ENCODE peak calls at places on chromosomes 1 and 21, in eight cellular contexts. Y is BJ, N is Peyer's patch, V is left lung, K is tibial artery, E is thoracic aorta, A is GM23248, Z is stomach. U is an unnamed sample. For H3K27me3, the result is how much of the 10 kb centered on the place peaks cover.

GRCh38 chr21:33199516-33200217 is 30.1 kb upstream of the IFNAR2 start:
- DNase-seq in N (no peak), V (no peak), Z (peak), K (peak), Y (peak), E (peak), A (peak), U (peak)

GRCh38 chr1:8472668-8473067 is 154.8 kb downstream of the SLC45A1 start:
- DNase-seq in N (no peak), K (no peak), Y (no peak), Z (no peak), A (no peak), E (no peak), V (no peak), U (no peak)

GRCh38 chr1:173365341-173365740 is 111.8 kb upstream of the PRDX6 start:
- DNase-seq in A (no peak), N (no peak), V (no peak), E (no peak), K (no peak), Z (no peak), Y (no peak), U (no peak)

GRCh38 chr1:8061210-8061609 is 35.1 kb upstream of the ERRFI1 start:
- DNase-seq in Z (peak), N (no peak), E (no peak), Y (peak), A (peak), V (no peak), K (peak), U (no peak)

GRCh38 chr1:1058921-1059493 is 15.1 kb downstream of the RNF223 start:
- DNase-seq in Y (no peak), E (no peak), V (no peak), A (peak), K (no peak), Z (no peak), N (peak), U (no peak)

GRCh38 chr1:245996806-245997205 is 510.3 kb downstream of the SMYD3 start:
- DNase-seq in Z (no peak), N (no peak), K (no peak), V (no peak), E (no peak), A (no peak), Y (no peak), U (no peak)

GRCh38 chr1:162133566-162133965 is 64.1 kb downstream of the NOS1AP start:
- DNase-seq in E (no peak), V (no peak), Z (no peak), N (no peak), Y (peak), A (no peak), K (no peak), U (no peak)

GRCh38 chr1:178180405-178180804 is 86.5 kb downstream of the RASAL2 start:
- DNase-seq in Z (no peak), V (no peak), A (no peak), N (no peak), Y (no peak), E (no peak), K (no peak), U (no peak)

GRCh38 chr1:38622197-38622596 is 237.4 kb downstream of the RRAGC start:
- DNase-seq in Z (no peak), E (no peak), Y (no peak), N (no peak), K (no peak), A (no peak), V (no peak), U (no peak)

GRCh38 chr1:60972841-60973364 is 109.5 kb upstream of the NFIA start:
- DNase-seq in V (no peak), Y (peak), K (no peak), Z (no peak), N (no peak), E (no peak), A (peak), U (no peak)

GRCh38 chr1:115114308-115114707 is 25.0 kb upstream of the TSPAN2 start:
- DNase-seq in Z (no peak), V (no peak), A (peak), Y (no peak), N (no peak), E (no peak), K (no peak), U (no peak)

GRCh38 chr1:185017338-185017737 is 28.0 kb upstream of the RNF2 start:
- DNase-seq in N (no peak), Y (peak), V (no peak), E (no peak), Z (no peak), K (no peak), A (peak), U (no peak)

GRCh38 chr1:61121631-61122030 is 39.3 kb downstream of the NFIA start:
- DNase-seq in Z (no peak), N (no peak), E (no peak), Y (no peak), A (peak), K (no peak), V (no peak), U (no peak)

GRCh38 chr1:219385786-219386427 is 212.2 kb downstream of the LYPLAL1 start:
- DNase-seq in N (no peak), E (no peak), A (peak), K (no peak), Y (no peak), V (no peak), Z (no peak), U (no peak)

GRCh38 chr1:52306227-52307006 is 59.6 kb downstream of the CC2D1B start:
- DNase-seq in K (no peak), Z (no peak), V (no peak), N (no peak), A (no peak), E (no peak), Y (no peak), U (no peak)

GRCh38 chr21:34536311-34536710 is 24.3 kb upstream of the KCNE1 start:
- DNase-seq in V (no peak), K (no peak), Z (no peak), E (no peak), A (no peak), N (no peak), Y (no peak), U (no peak)

GRCh38 chr1:236151739-236152424 is 9.5 kb downstream of the GPR137B start:
- DNase-seq in Y (no peak), A (no peak), K (no peak), Z (no peak), N (no peak), E (no peak), V (no peak), U (no peak)

GRCh38 chr1:157147906-157148717 is 9.9 kb upstream of the ETV3 start:
- DNase-seq in V (no peak), E (no peak), Z (no peak), Y (no peak), A (no peak), K (no peak), N (no peak), U (no peak)

GRCh38 chr1:170530972-170531757 is 801 bp upstream of the GORAB start:
- DNase-seq in A (peak), E (no peak), V (peak), K (peak), Y (no peak), N (no peak), Z (no peak), U (no peak)

GRCh38 chr1:93907718-93908117 is 1.5 kb downstream of the GCLM start:
- DNase-seq in A (peak), K (no peak), Y (no peak), N (no peak), V (no peak), E (no peak), Z (no peak), U (no peak)

GRCh38 chr1:103513720-103514119 is 11.8 kb upstream of the RNPC3 start:
- DNase-seq in V (no peak), Z (no peak), E (no peak), A (peak), Y (no peak), N (no peak), K (no peak), U (no peak)

GRCh38 chr1:238360474-238360873 is 469.8 kb upstream of the ZP4 start:
- DNase-seq in E (no peak), Y (no peak), A (no peak), N (no peak), K (no peak), Z (no peak), V (no peak), U (no peak)

GRCh38 chr1:238727670-238728069 is 658.7 kb upstream of the CHRM3 start:
- DNase-seq in Z (no peak), K (no peak), A (no peak), N (no peak), V (no peak), E (no peak), Y (no peak), U (no peak)

GRCh38 chr1:219298581-219299148 is 125.0 kb downstream of the LYPLAL1 start:
- DNase-seq in Z (no peak), K (no peak), V (no peak), Y (peak), A (peak), E (no peak), N (no peak), U (no peak)

DNA sequence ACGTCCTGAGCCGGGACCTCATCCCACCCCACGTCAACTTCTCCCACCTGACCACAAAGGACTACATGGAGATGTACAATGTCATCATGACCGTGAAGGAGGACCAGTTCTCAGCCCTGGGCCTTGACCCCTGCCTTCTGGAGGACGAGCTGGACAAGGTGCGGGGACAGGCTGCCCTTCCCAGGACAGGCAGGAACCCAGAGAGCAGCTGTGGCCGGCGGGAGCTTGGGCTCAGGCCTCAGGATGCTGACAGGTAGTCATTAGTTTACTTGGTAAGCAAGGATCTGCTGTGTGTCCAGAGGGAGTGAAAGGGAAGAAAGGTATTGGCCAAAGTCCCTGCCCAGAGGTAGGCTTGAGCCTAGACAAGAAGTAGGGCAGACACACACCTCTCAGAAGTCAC is 17.6 kb upstream of the KCNC4 start:
- DNase-seq in N (no peak), E (no peak), K (no peak), Z (no peak), V (no peak), A (no peak), Y (no peak), U (no peak)
- H3K27me3 ChIP-seq in N (under half), E (under half), K (under half), Z (under half), V (under half), A (under half), Y (under half), U (under half)

GRCh38 chr1:117608213-117608612 is 2.4 kb downstream of the TENT5C start:
- DNase-seq in E (no peak), Y (no peak), A (no peak), Z (no peak), N (no peak), K (no peak), V (no peak), U (no peak)
- H3K27me3 ChIP-seq in E (under half), Y (under half), A (under half), Z (under half), N (under half), K (under half), V (under half), U (under half)

GRCh38 chr1:5427026-5427613 is 565.1 kb downstream of the NPHP4 start:
- DNase-seq in Z (no peak), Y (no peak), E (no peak), K (no peak), N (no peak), A (no peak), V (no peak), U (no peak)
- H3K27me3 ChIP-seq in Z (under half), Y (under half), E (under half), K (under half), N (under half), A (under half), V (half or more), U (under half)

GRCh38 chr21:43331111-43331961 is 95.6 kb downstream of the SIK1 start:
- DNase-seq in E (no peak), A (no peak), K (no peak), N (no peak), V (peak), Y (no peak), Z (no peak), U (no peak)
- H3K27me3 ChIP-seq in E (under half), A (under half), K (under half), N (under half), V (under half), Y (under half), Z (under half), U (under half)

GRCh38 chr1:15272782-15273127 is 25.7 kb downstream of the FHAD1 start:
- DNase-seq in K (no peak), A (no peak), E (no peak), N (no peak), V (no peak), Y (no peak), Z (no peak), U (no peak)

GRCh38 chr1:15271196-15271595 is 24.2 kb downstream of the FHAD1 start:
- DNase-seq in K (no peak), Y (no peak), Z (no peak), N (no peak), A (no peak), V (no peak), E (no peak), U (no peak)

GRCh38 chr1:15275921-15276683 is 29.1 kb downstream of the FHAD1 start:
- DNase-seq in K (no peak), Z (no peak), Y (no peak), V (no peak), E (no peak), N (no peak), A (no peak), U (no peak)

GRCh38 chr1:15273274-15273673 is 26.3 kb downstream of the FHAD1 start:
- DNase-seq in N (no peak), E (no peak), A (no peak), Z (no peak), K (no peak), Y (no peak), V (no peak), U (no peak)

DNA sequence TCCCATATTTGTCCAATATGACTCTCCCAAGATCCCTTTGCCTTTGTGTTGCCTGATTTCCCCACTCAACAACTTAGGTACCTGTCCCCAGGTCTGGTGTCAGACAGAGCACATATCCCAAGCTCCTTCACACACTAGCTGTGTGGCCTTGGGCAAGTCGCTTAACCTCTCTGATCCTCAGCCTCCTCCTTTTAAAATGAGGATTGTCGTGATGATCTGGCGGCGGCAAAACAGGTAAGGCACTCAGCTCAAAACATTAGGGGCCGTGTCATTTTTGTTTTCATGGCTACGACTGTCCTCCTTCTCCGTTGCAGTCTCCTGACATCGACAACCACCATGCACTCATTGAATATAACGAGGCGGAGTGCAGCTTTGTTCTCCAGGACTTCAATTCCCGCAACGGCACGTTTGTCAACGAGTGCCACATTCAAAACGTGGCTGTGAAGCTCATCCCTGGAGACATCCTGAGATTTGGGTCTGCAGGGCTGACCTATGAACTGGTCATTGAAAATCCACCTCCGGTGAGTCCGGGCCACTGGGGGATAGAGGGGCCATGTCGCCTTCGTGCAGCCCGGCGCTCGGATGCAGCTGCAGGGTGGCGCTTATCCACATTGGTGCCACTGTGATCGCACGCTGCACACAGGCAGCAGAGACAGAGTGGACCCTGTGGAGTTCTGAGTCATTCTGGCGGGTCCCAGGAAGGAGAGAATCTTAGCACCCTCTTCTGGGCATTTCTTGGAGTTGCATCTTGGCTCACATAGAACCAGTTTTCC is 25.2 kb downstream of the FHAD1 start:
- DNase-seq in V (no peak), Y (no peak), A (peak), Z (peak), E (peak), K (peak), N (peak), U (no peak)
- H3K27me3 ChIP-seq in V (under half), Y (under half), A (under half), Z (under half), E (under half), K (under half), N (under half), U (under half)